ENCODE peak calls at places on chromosomes 6 and 20, in six cellular contexts. One of them, this sample, is unnamed.
A peak's percentile ranks its signal among the peaks of the same experiment; 100 is the strongest.

GRCh38 chr6:90425161-90425641 is 128.6 kb upstream of the BACH2 start:
- DNase-seq in body of pancreas: no peak
- DNase-seq in sigmoid colon: no peak
- DNase-seq in HAP-1: no peak
- DNase-seq in cardiac muscle cell: no peak
- DNase-seq in GM12865: peak; percentile 83
- DNase-seq in this sample: no peak

GRCh38 chr20:38186788-38187221 is 21.7 kb upstream of the TGM2 start:
- DNase-seq in body of pancreas: no peak
- DNase-seq in sigmoid colon: no peak
- DNase-seq in HAP-1: no peak
- DNase-seq in cardiac muscle cell: no peak
- DNase-seq in GM12865: no peak
- DNase-seq in this sample: no peak

GRCh38 chr6:48817714-48818113 is 645.3 kb downstream of the MMUT start:
- DNase-seq in body of pancreas: no peak
- DNase-seq in sigmoid colon: no peak
- DNase-seq in HAP-1: no peak
- DNase-seq in cardiac muscle cell: no peak
- DNase-seq in GM12865: no peak
- DNase-seq in this sample: no peak

GRCh38 chr6:154460306-154461071 is 50.0 kb downstream of the CNKSR3 start:
- DNase-seq in body of pancreas: no peak
- DNase-seq in sigmoid colon: no peak
- DNase-seq in HAP-1: no peak
- DNase-seq in cardiac muscle cell: no peak
- DNase-seq in GM12865: no peak
- DNase-seq in this sample: no peak

GRCh38 chr6:68196645-68197044 is 438.4 kb upstream of the ADGRB3 start:
- DNase-seq in body of pancreas: no peak
- DNase-seq in sigmoid colon: no peak
- DNase-seq in HAP-1: peak; percentile 46
- DNase-seq in cardiac muscle cell: no peak
- DNase-seq in GM12865: peak; percentile 61
- DNase-seq in this sample: peak; percentile 67

GRCh38 chr6:88891135-88891845 is 72.1 kb downstream of the RNGTT start:
- DNase-seq in body of pancreas: no peak
- DNase-seq in sigmoid colon: no peak
- DNase-seq in HAP-1: no peak
- DNase-seq in cardiac muscle cell: no peak
- DNase-seq in GM12865: no peak
- DNase-seq in this sample: no peak

GRCh38 chr6:41462980-41463930 is 82.9 kb upstream of the FOXP4 start:
- DNase-seq in body of pancreas: peak; percentile 88
- DNase-seq in sigmoid colon: peak; percentile 83
- DNase-seq in HAP-1: peak; percentile 16
- DNase-seq in cardiac muscle cell: peak; percentile 83
- DNase-seq in GM12865: peak; percentile 69
- DNase-seq in this sample: peak; percentile 59

GRCh38 chr6:16676978-16677377 is 84.3 kb downstream of the ATXN1 start:
- DNase-seq in body of pancreas: peak; percentile 39
- DNase-seq in sigmoid colon: no peak
- DNase-seq in HAP-1: no peak
- DNase-seq in cardiac muscle cell: no peak
- DNase-seq in GM12865: no peak
- DNase-seq in this sample: peak; percentile 14

GRCh38 chr6:109304284-109305015 is 77.8 kb downstream of the CD164 start:
- DNase-seq in body of pancreas: no peak
- DNase-seq in sigmoid colon: no peak
- DNase-seq in HAP-1: no peak
- DNase-seq in cardiac muscle cell: no peak
- DNase-seq in GM12865: peak; percentile 30
- DNase-seq in this sample: no peak

GRCh38 chr6:30129818-30130679 is 5.9 kb upstream of the TRIM40 start:
- DNase-seq in body of pancreas: no peak
- DNase-seq in sigmoid colon: no peak
- DNase-seq in HAP-1: peak; percentile 28
- DNase-seq in cardiac muscle cell: no peak
- DNase-seq in GM12865: no peak
- DNase-seq in this sample: no peak

GRCh38 chr6:38262609-38263008 is 377.1 kb downstream of the BTBD9 start:
- DNase-seq in body of pancreas: no peak
- DNase-seq in sigmoid colon: no peak
- DNase-seq in HAP-1: peak; percentile 94
- DNase-seq in cardiac muscle cell: no peak
- DNase-seq in GM12865: no peak
- DNase-seq in this sample: no peak

GRCh38 chr6:2021713-2022125 is 223.7 kb downstream of the GMDS start:
- DNase-seq in body of pancreas: peak; percentile 68
- DNase-seq in sigmoid colon: peak; percentile 67
- DNase-seq in HAP-1: no peak
- DNase-seq in cardiac muscle cell: no peak
- DNase-seq in GM12865: no peak
- DNase-seq in this sample: no peak

GRCh38 chr6:135085700-135086413 is 31.2 kb upstream of the HBS1L start:
- DNase-seq in body of pancreas: no peak
- DNase-seq in sigmoid colon: no peak
- DNase-seq in HAP-1: no peak
- DNase-seq in cardiac muscle cell: no peak
- DNase-seq in GM12865: peak; percentile 41
- DNase-seq in this sample: no peak
- H3K4me3 ChIP-seq in body of pancreas: no peak overlapping the region
- H3K4me3 ChIP-seq in sigmoid colon: no peak overlapping the region
- H3K4me3 ChIP-seq in HAP-1: no peak overlapping the region
- H3K4me3 ChIP-seq in cardiac muscle cell: no peak overlapping the region
- H3K4me3 ChIP-seq in GM12865: peak overlapping the region; percentile 34
- H3K4me3 ChIP-seq in this sample: no peak overlapping the region

GRCh38 chr6:157646012-157646411 is 177.0 kb upstream of the SNX9 start:
- DNase-seq in body of pancreas: no peak
- DNase-seq in sigmoid colon: peak; percentile 26
- DNase-seq in HAP-1: no peak
- DNase-seq in cardiac muscle cell: no peak
- DNase-seq in GM12865: no peak
- DNase-seq in this sample: no peak

GRCh38 chr6:157645201-157645795 is 177.7 kb upstream of the SNX9 start:
- DNase-seq in body of pancreas: no peak
- DNase-seq in sigmoid colon: peak; percentile 44
- DNase-seq in HAP-1: no peak
- DNase-seq in cardiac muscle cell: no peak
- DNase-seq in GM12865: no peak
- DNase-seq in this sample: no peak

GRCh38 chr6:157641837-157642236 is 181.2 kb upstream of the SNX9 start:
- DNase-seq in body of pancreas: no peak
- DNase-seq in sigmoid colon: no peak
- DNase-seq in HAP-1: no peak
- DNase-seq in cardiac muscle cell: no peak
- DNase-seq in GM12865: no peak
- DNase-seq in this sample: no peak

GRCh38 chr6:157642736-157643135 is 180.3 kb upstream of the SNX9 start:
- DNase-seq in body of pancreas: no peak
- DNase-seq in sigmoid colon: no peak
- DNase-seq in HAP-1: no peak
- DNase-seq in cardiac muscle cell: no peak
- DNase-seq in GM12865: no peak
- DNase-seq in this sample: no peak

DNA sequence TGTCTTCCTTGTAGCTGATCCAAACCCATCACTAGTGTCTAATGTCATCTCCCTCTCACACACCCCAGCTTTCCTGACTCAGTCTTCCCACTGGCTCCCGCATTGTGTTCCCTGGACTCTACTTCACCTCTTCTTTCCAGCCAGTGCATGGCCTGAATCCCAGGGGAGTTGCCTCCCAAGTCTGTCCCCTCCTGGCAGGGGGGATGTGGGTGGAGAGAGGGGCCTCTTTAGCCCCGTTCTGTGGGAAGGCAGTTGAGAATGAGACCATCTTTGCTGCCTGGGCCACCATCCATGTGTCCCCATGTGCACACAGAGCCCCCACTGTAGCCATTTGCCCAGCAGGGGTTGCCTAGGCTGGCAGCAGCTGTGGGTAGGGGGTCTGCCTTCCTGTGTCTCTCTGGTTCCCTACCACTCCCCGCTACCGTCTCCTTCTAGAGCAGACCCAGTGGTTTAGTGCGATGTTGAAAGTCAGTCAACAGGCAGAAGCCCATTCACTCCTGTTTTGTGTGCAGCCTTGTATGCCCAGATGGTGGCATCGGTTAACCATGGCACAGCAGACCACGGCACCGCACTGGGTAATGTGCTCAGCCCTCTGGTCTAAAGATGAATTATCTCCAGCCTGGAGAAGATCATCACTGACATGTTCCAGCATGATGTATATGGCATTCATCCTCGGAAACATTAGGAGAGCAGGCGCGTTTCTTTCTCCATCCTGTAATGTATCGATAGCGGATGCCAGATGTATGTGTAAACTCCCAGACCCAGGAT is 178.8 kb upstream of the SNX9 start:
- DNase-seq in body of pancreas: no peak
- DNase-seq in sigmoid colon: peak; percentile 51
- DNase-seq in HAP-1: no peak
- DNase-seq in cardiac muscle cell: no peak
- DNase-seq in GM12865: no peak
- DNase-seq in this sample: no peak
- H3K4me3 ChIP-seq in body of pancreas: no peak overlapping the region
- H3K4me3 ChIP-seq in sigmoid colon: no peak overlapping the region
- H3K4me3 ChIP-seq in HAP-1: no peak overlapping the region
- H3K4me3 ChIP-seq in cardiac muscle cell: no peak overlapping the region
- H3K4me3 ChIP-seq in GM12865: no peak overlapping the region
- H3K4me3 ChIP-seq in this sample: no peak overlapping the region

GRCh38 chr6:138814179-138814834 is 18.4 kb downstream of the ECT2L start:
- DNase-seq in body of pancreas: no peak
- DNase-seq in sigmoid colon: no peak
- DNase-seq in HAP-1: no peak
- DNase-seq in cardiac muscle cell: no peak
- DNase-seq in GM12865: no peak
- DNase-seq in this sample: no peak
- H3K4me3 ChIP-seq in body of pancreas: no peak overlapping the region
- H3K4me3 ChIP-seq in sigmoid colon: no peak overlapping the region
- H3K4me3 ChIP-seq in HAP-1: no peak overlapping the region
- H3K4me3 ChIP-seq in cardiac muscle cell: no peak overlapping the region
- H3K4me3 ChIP-seq in GM12865: no peak overlapping the region
- H3K4me3 ChIP-seq in this sample: no peak overlapping the region

GRCh38 chr20:20737158-20737557 is 24.7 kb upstream of the RALGAPA2 start:
- DNase-seq in body of pancreas: no peak
- DNase-seq in sigmoid colon: no peak
- DNase-seq in HAP-1: no peak
- DNase-seq in cardiac muscle cell: no peak
- DNase-seq in GM12865: peak; percentile 22
- DNase-seq in this sample: no peak
- H3K4me3 ChIP-seq in body of pancreas: no peak overlapping the region
- H3K4me3 ChIP-seq in sigmoid colon: no peak overlapping the region
- H3K4me3 ChIP-seq in HAP-1: no peak overlapping the region
- H3K4me3 ChIP-seq in cardiac muscle cell: no peak overlapping the region
- H3K4me3 ChIP-seq in GM12865: no peak overlapping the region
- H3K4me3 ChIP-seq in this sample: no peak overlapping the region

GRCh38 chr6:167679137-167679736 is 147.5 kb upstream of the AFDN start:
- DNase-seq in body of pancreas: no peak
- DNase-seq in sigmoid colon: no peak
- DNase-seq in HAP-1: no peak
- DNase-seq in cardiac muscle cell: no peak
- DNase-seq in GM12865: no peak
- DNase-seq in this sample: peak; percentile 40
- H3K4me3 ChIP-seq in body of pancreas: no peak overlapping the region
- H3K4me3 ChIP-seq in sigmoid colon: no peak overlapping the region
- H3K4me3 ChIP-seq in HAP-1: no peak overlapping the region
- H3K4me3 ChIP-seq in cardiac muscle cell: peak overlapping the region; percentile 32
- H3K4me3 ChIP-seq in GM12865: no peak overlapping the region
- H3K4me3 ChIP-seq in this sample: peak overlapping the region; percentile 79

GRCh38 chr6:148389086-148389485 is 46.4 kb downstream of the SASH1 start:
- DNase-seq in body of pancreas: no peak
- DNase-seq in sigmoid colon: no peak
- DNase-seq in HAP-1: no peak
- DNase-seq in cardiac muscle cell: no peak
- DNase-seq in GM12865: no peak
- DNase-seq in this sample: no peak
- H3K4me3 ChIP-seq in body of pancreas: no peak overlapping the region
- H3K4me3 ChIP-seq in sigmoid colon: no peak overlapping the region
- H3K4me3 ChIP-seq in HAP-1: no peak overlapping the region
- H3K4me3 ChIP-seq in cardiac muscle cell: no peak overlapping the region
- H3K4me3 ChIP-seq in GM12865: no peak overlapping the region
- H3K4me3 ChIP-seq in this sample: no peak overlapping the region

GRCh38 chr6:45328523-45328922 is 393 bp downstream of the RUNX2 start:
- DNase-seq in body of pancreas: no peak
- DNase-seq in sigmoid colon: no peak
- DNase-seq in HAP-1: no peak
- DNase-seq in cardiac muscle cell: no peak
- DNase-seq in GM12865: no peak
- DNase-seq in this sample: no peak

GRCh38 chr6:45326698-45327417 is 1.3 kb upstream of the RUNX2 start:
- DNase-seq in body of pancreas: no peak
- DNase-seq in sigmoid colon: no peak
- DNase-seq in HAP-1: peak; percentile 70
- DNase-seq in cardiac muscle cell: peak; percentile 8
- DNase-seq in GM12865: no peak
- DNase-seq in this sample: peak; percentile 47

GRCh38 chr6:45327956-45328522 is at the start of gene RUNX2:
- DNase-seq in body of pancreas: no peak
- DNase-seq in sigmoid colon: no peak
- DNase-seq in HAP-1: no peak
- DNase-seq in cardiac muscle cell: peak; percentile 17
- DNase-seq in GM12865: no peak
- DNase-seq in this sample: peak; percentile 28

GRCh38 chr6:45320349-45320748 is 7.8 kb upstream of the RUNX2 start:
- DNase-seq in body of pancreas: no peak
- DNase-seq in sigmoid colon: no peak
- DNase-seq in HAP-1: no peak
- DNase-seq in cardiac muscle cell: no peak
- DNase-seq in GM12865: no peak
- DNase-seq in this sample: no peak

DNA sequence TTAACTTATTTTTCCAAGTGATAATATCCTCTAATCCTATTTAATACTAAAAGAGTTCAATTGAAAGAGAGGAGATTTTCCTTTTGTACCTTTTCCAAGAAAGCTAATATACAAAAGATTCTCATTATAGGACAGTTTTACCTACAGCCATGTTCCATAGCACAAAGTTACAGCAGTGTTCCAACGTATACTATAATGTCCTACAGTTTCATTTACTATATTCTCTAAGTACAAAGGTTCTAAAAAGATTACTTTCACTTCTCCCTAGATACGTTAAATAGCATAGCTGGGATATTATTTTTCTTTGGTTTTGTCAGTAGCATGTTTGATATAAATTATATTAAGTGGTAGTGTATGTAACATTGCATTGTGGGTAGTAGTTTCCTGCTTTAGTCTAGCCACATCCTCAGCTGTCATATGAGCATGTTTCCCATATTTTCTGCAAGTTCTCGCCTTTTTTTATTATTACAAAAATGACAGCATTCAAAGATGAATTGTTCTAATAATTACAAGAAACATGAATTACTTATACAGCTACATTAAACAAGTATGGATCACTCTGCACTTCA is 4.4 kb upstream of the RUNX2 start:
- DNase-seq in body of pancreas: no peak
- DNase-seq in sigmoid colon: no peak
- DNase-seq in HAP-1: no peak
- DNase-seq in cardiac muscle cell: no peak
- DNase-seq in GM12865: no peak
- DNase-seq in this sample: no peak
- H3K4me3 ChIP-seq in body of pancreas: no peak overlapping the region
- H3K4me3 ChIP-seq in sigmoid colon: no peak overlapping the region
- H3K4me3 ChIP-seq in HAP-1: no peak overlapping the region
- H3K4me3 ChIP-seq in cardiac muscle cell: no peak overlapping the region
- H3K4me3 ChIP-seq in GM12865: no peak overlapping the region
- H3K4me3 ChIP-seq in this sample: no peak overlapping the region

This sample was measured in GM23338.